ENCODE peak calls at places on chromosomes 4 and X, in ten cellular contexts. P is foreskin fibroblast; I is AG09309; X is endodermal cell; O is CD8-positive, alpha-beta T cell; U is BJ; V is AG10803; K is endothelial cell; Q is upper lobe of right lung; H is tibial nerve. M is an unnamed sample.

GRCh38 chrX:120015145-120016067 is 62.1 kb downstream of the RHOXF2B start:
- DNase-seq in P (peak), I (no peak), X (peak), O (no peak), U (no peak), V (no peak), K (peak), Q (peak), H (no peak), M (no peak)

GRCh38 chr4:16114546-16114945 is 30.7 kb upstream of the PROM1 start:
- DNase-seq in P (no peak), I (no peak), X (peak), O (no peak), U (no peak), V (no peak), K (no peak), Q (no peak), H (no peak), M (no peak)

GRCh38 chr4:145315828-145316227 is 135.4 kb upstream of the OTUD4 start:
- DNase-seq in P (peak), I (peak), X (no peak), O (no peak), U (peak), V (peak), K (no peak), Q (no peak), H (peak), M (no peak)

GRCh38 chrX:103716967-103717366 is 6.3 kb downstream of the TMEM31 start:
- DNase-seq in P (peak), I (peak), X (no peak), O (no peak), U (no peak), V (peak), K (no peak), Q (no peak), H (no peak), M (peak)

GRCh38 chr4:128601992-128602695 is 207.4 kb upstream of the JADE1 start:
- DNase-seq in P (peak), I (no peak), X (no peak), O (no peak), U (no peak), V (peak), K (no peak), Q (no peak), H (no peak), M (peak)

GRCh38 chr4:8646296-8647093 is 53.9 kb downstream of the CPZ start:
- DNase-seq in P (no peak), I (no peak), X (peak), O (no peak), U (no peak), V (no peak), K (no peak), Q (no peak), H (no peak), M (no peak)

GRCh38 chr4:110702326-110702725 is 79.4 kb upstream of the PITX2 start:
- DNase-seq in P (no peak), I (no peak), X (peak), O (no peak), U (no peak), V (no peak), K (no peak), Q (no peak), H (no peak), M (no peak)

GRCh38 chrX:123971963-123972362 is 10.5 kb downstream of the STAG2 start:
- DNase-seq in P (no peak), I (no peak), X (no peak), O (no peak), U (no peak), V (no peak), K (no peak), Q (no peak), H (no peak), M (no peak)

GRCh38 chrX:13469963-13470679 is 99.3 kb upstream of the EGFL6 start:
- DNase-seq in P (peak), I (no peak), X (no peak), O (no peak), U (peak), V (peak), K (no peak), Q (no peak), H (no peak), M (peak)

DNA sequence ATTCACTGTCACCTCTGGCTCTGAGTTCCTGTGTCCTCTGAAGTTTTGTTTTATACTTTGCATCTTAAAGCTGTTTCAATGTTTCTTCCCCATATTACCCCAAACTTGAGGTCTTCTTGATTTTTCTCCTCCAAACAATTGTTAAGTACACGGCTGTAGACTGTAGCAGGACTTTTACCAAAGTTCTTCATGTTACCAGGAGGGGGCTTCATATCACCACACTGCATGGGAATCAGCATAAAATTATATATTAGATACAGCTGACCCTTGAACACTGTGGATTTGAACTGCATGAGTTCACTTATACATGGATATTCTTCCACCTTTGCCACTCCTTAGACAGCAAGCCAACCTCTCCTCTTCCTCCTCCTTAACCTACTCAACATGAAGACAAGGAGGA is 56.6 kb downstream of the SPATA18 start:
- DNase-seq in P (peak), I (no peak), X (no peak), O (no peak), U (no peak), V (no peak), K (no peak), Q (no peak), H (no peak), M (no peak)
- TF ChIP-seq CTCF in P (no peak), I (peak), X (peak), O (no peak), U (no peak), V (no peak), K (peak), Q (no peak), H (no peak), M (peak)

GRCh38 chr4:27056281-27056680 is 195.6 kb downstream of the STIM2 start:
- DNase-seq in P (no peak), I (no peak), X (no peak), O (no peak), U (no peak), V (no peak), K (no peak), Q (no peak), H (no peak), M (no peak)

GRCh38 chr4:27059446-27059845 is 198.8 kb downstream of the STIM2 start:
- DNase-seq in P (no peak), I (no peak), X (no peak), O (no peak), U (no peak), V (no peak), K (no peak), Q (no peak), H (no peak), M (no peak)

GRCh38 chr4:27057662-27058061 is 197.0 kb downstream of the STIM2 start:
- DNase-seq in P (no peak), I (no peak), X (no peak), O (no peak), U (no peak), V (no peak), K (no peak), Q (no peak), H (no peak), M (no peak)

GRCh38 chr4:27055226-27055760 is 194.7 kb downstream of the STIM2 start:
- DNase-seq in P (no peak), I (no peak), X (no peak), O (no peak), U (no peak), V (no peak), K (no peak), Q (no peak), H (no peak), M (no peak)

DNA sequence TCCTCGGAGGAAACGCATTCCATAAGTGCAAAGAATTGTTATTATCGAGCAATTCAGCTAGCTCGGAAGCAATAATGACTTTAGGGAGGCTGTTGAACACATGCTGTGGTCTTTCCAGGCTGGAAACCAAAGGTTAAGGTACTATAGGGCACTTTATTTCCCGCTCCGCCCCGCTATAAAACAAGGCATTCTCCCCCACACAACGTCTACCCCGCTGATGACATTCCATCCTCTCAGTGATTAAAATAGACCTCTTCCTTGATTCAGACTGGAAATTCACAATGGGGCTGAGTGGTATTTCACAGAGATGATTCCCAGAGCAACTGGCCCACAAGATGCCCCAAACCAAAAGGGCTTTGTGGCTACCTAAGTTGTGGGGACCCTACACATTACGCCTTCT is 196.4 kb downstream of the STIM2 start:
- DNase-seq in P (no peak), I (no peak), X (no peak), O (no peak), U (no peak), V (no peak), K (no peak), Q (no peak), H (no peak), M (no peak)
- TF ChIP-seq CTCF in P (no peak), I (no peak), X (no peak), O (no peak), U (no peak), V (no peak), K (no peak), Q (no peak), H (no peak), M (no peak)

DNA sequence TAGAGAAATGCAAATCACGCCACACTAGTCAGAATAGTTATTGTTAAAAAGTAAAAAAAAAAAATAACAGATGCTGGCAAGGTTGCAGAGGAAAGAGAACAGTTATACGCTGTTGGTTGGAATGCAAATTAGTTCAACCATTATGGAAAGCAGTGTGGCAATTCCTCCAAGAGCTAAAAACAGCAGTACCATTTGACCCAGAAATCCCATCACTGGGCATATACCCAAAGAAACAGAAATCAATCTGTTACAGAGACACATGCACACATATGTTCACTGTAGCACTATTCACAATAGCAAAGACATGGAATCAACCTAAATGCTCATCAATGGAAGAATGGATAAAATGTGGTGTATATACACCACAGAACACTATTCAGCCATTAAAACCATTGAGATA is 388.7 kb upstream of the FMR1 start:
- DNase-seq in P (no peak), I (no peak), X (no peak), O (no peak), U (no peak), V (no peak), K (no peak), Q (no peak), H (no peak), M (no peak)
- TF ChIP-seq CTCF in P (no peak), I (no peak), X (no peak), O (no peak), U (no peak), V (no peak), K (no peak), Q (no peak), H (no peak), M (no peak)

GRCh38 chrX:129721870-129722269 is 16.9 kb upstream of the XPNPEP2 start:
- DNase-seq in P (no peak), I (no peak), X (peak), O (peak), U (no peak), V (no peak), K (no peak), Q (no peak), H (no peak), M (no peak)

GRCh38 chrX:129720741-129721140 is 18.0 kb upstream of the XPNPEP2 start:
- DNase-seq in P (no peak), I (no peak), X (no peak), O (no peak), U (no peak), V (no peak), K (no peak), Q (no peak), H (no peak), M (no peak)

GRCh38 chrX:129723511-129723910 is 15.3 kb upstream of the XPNPEP2 start:
- DNase-seq in P (no peak), I (no peak), X (no peak), O (no peak), U (no peak), V (no peak), K (no peak), Q (no peak), H (no peak), M (no peak)

GRCh38 chrX:129719931-129720520 is 18.8 kb upstream of the XPNPEP2 start:
- DNase-seq in P (no peak), I (no peak), X (peak), O (no peak), U (no peak), V (peak), K (no peak), Q (no peak), H (no peak), M (no peak)

DNA sequence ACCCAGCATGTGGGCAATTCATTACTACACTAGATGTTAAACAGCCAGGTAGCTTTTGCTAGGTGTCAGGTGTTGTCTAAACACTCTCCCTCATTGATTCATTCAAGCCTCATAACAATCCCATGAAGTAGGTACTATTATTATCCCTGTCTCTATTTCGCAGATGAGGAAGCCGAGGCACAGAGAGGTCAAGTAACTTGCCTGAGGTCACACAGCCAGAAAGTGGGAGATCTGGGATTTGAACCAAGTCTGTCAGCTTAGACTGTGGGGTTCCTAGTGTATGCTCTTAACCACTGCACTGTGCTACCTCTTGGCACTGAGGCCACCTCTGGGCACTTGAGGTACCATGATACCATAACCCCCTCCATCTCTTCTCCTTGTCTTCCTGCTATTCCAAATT is 17.4 kb upstream of the XPNPEP2 start:
- DNase-seq in P (no peak), I (no peak), X (peak), O (no peak), U (no peak), V (no peak), K (no peak), Q (no peak), H (no peak), M (no peak)
- TF ChIP-seq CTCF in P (no peak), I (no peak), X (no peak), O (no peak), U (no peak), V (no peak), K (no peak), Q (no peak), H (no peak), M (no peak)

M was measured in HFFc6.